ENCODE peak calls at places on chromosomes 6 and 20, in four cellular contexts. R is brain microvascular endothelial cell, C is WTC11, I is EL. S is an unnamed sample.
A peak's percentile ranks its signal among the peaks of the same experiment; 100 is the strongest.

GRCh38 chr6:44630125-44631028 is 242.9 kb downstream of the CDC5L start:
- DNase-seq in I (peak; percentile 73), C (peak; percentile 78), R (peak; percentile 53), S (peak; percentile 50)

GRCh38 chr6:15905488-15906392 is 223.1 kb upstream of the MYLIP start:
- DNase-seq in C (no peak), R (no peak), I (no peak), S (no peak)

GRCh38 chr6:26454641-26455040 is 3.1 kb upstream of the BTN2A1 start:
- DNase-seq in C (no peak), R (no peak), I (no peak), S (no peak)

GRCh38 chr6:148265058-148265457 is 77.6 kb upstream of the SASH1 start:
- DNase-seq in I (no peak), C (no peak), R (no peak), S (no peak)

GRCh38 chr6:136930528-136930927 is 8.4 kb downstream of the SLC35D3 start:
- DNase-seq in C (no peak), I (peak; percentile 12), R (no peak), S (no peak)

GRCh38 chr6:75397806-75398465 is 95.7 kb downstream of the FILIP1 start:
- DNase-seq in I (peak; percentile 75), R (no peak), C (no peak), S (no peak)

GRCh38 chr6:76861403-76861802 is 601.9 kb downstream of the HTR1B start:
- DNase-seq in R (no peak), C (peak; percentile 64), I (peak; percentile 21), S (no peak)

GRCh38 chr6:73525546-73526330 is 4.9 kb upstream of the EEF1A1 start:
- DNase-seq in R (no peak), C (no peak), I (no peak), S (no peak)

GRCh38 chr6:6564154-6564553 is 24.4 kb upstream of the LY86 start:
- DNase-seq in C (no peak), I (no peak), R (no peak), S (no peak)

GRCh38 chr20:24703284-24703610 is 233.8 kb downstream of the SYNDIG1 start:
- DNase-seq in R (no peak), C (no peak), I (no peak), S (no peak)

GRCh38 chr6:12119085-12119588 is 107.0 kb downstream of the HIVEP1 start:
- DNase-seq in C (no peak), R (no peak), I (no peak), S (no peak)

GRCh38 chr6:130928993-130929678 is 101.9 kb downstream of the SMLR1 start:
- DNase-seq in C (no peak), R (peak; percentile 63), I (peak; percentile 51), S (no peak)

GRCh38 chr6:139841794-139842215 is 467.4 kb upstream of the CITED2 start:
- DNase-seq in C (no peak), I (no peak), R (no peak), S (no peak)

GRCh38 chr20:52172392-52173047 is 19.1 kb downstream of the ZFP64 start:
- DNase-seq in I (no peak), C (no peak), R (no peak), S (no peak)

GRCh38 chr6:78615430-78615904 is 251.9 kb upstream of the IRAK1BP1 start:
- DNase-seq in C (no peak), R (no peak), I (peak; percentile 37), S (no peak)

GRCh38 chr6:147156218-147156617 is 48.0 kb upstream of the STXBP5 start:
- DNase-seq in R (no peak), I (no peak), C (no peak), S (no peak)

GRCh38 chr20:48723308-48724264 is 104.2 kb downstream of the PREX1 start:
- DNase-seq in I (no peak), C (no peak), R (peak; percentile 55), S (no peak)

GRCh38 chr6:32271427-32271826 is 47.6 kb upstream of the NOTCH4 start:
- DNase-seq in I (no peak), R (no peak), C (no peak), S (no peak)

GRCh38 chr6:53441035-53441493 is 92.3 kb upstream of the ELOVL5 start:
- DNase-seq in I (peak; percentile 22), C (no peak), R (no peak), S (no peak)

GRCh38 chr6:6803180-6803978 is 214.9 kb downstream of the LY86 start:
- DNase-seq in R (no peak), I (no peak), C (no peak), S (no peak)

GRCh38 chr6:142653710-142654274 is 291.2 kb downstream of the HIVEP2 start:
- DNase-seq in C (no peak), R (no peak), I (no peak), S (no peak)

GRCh38 chr6:30325873-30326445 is 768 bp upstream of the TRIM39 start:
- DNase-seq in R (no peak), C (peak; percentile 58), I (peak; percentile 61), S (peak; percentile 51)

GRCh38 chr6:134415681-134416080 is 97.8 kb upstream of the SGK1 start:
- DNase-seq in I (no peak), R (no peak), C (no peak), S (no peak)

GRCh38 chr20:25291432-25292133 is 43.7 kb downstream of the PYGB start:
- DNase-seq in R (no peak), C (no peak), I (no peak), S (no peak)

GRCh38 chr20:62759981-62760431 is 36.3 kb upstream of the MRGBP start:
- DNase-seq in I (no peak), C (no peak), R (no peak), S (no peak)

GRCh38 chr6:30885481-30885998 is 1.2 kb downstream of the DDR1 start:
- DNase-seq in I (no peak), C (no peak), R (peak; percentile 5), S (no peak)

GRCh38 chr20:51318058-51318960 is 224.2 kb downstream of the NFATC2 start:
- DNase-seq in C (peak; percentile 92), R (peak; percentile 41), I (peak; percentile 31), S (peak; percentile 83)

GRCh38 chr6:80622641-80623040 is 516.2 kb downstream of the BCKDHB start:
- DNase-seq in C (no peak), R (no peak), I (no peak), S (no peak)

GRCh38 chr20:62763404-62763803 is 32.9 kb upstream of the MRGBP start:
- DNase-seq in C (no peak), R (no peak), I (no peak), S (no peak)

GRCh38 chr20:12837646-12838045 is 171.1 kb upstream of the SPTLC3 start:
- DNase-seq in I (no peak), R (no peak), C (no peak), S (no peak)

GRCh38 chr6:21900730-21901129 is 307.2 kb downstream of the SOX4 start:
- DNase-seq in C (no peak), R (peak; percentile 70), I (peak; percentile 53), S (no peak)

GRCh38 chr6:23659125-23659524 is 466.9 kb upstream of the NRSN1 start:
- DNase-seq in R (peak; percentile 9), C (peak; percentile 48), I (peak; percentile 1), S (peak; percentile 2)

GRCh38 chr6:156765117-156765516 is 12.1 kb upstream of the ARID1B start:
- DNase-seq in I (no peak), R (no peak), C (no peak), S (no peak)

GRCh38 chr6:81938014-81938761 is 185.7 kb upstream of the TENT5A start:
- DNase-seq in R (peak; percentile 91), C (no peak), I (peak; percentile 96), S (no peak)

GRCh38 chr6:83341765-83342164 is 89.1 kb downstream of the ME1 start:
- DNase-seq in I (no peak), R (no peak), C (no peak), S (no peak)

GRCh38 chr6:155066371-155066770 is 71.3 kb downstream of the TIAM2 start:
- DNase-seq in I (peak; percentile 35), C (no peak), R (no peak), S (no peak)

GRCh38 chr20:43583982-43584432 is 6.7 kb upstream of the IFT52 start:
- DNase-seq in R (peak; percentile 98), C (no peak), I (peak; percentile 97), S (no peak)

GRCh38 chr6:1013656-1014430 is 298.1 kb upstream of the FOXQ1 start:
- DNase-seq in C (no peak), I (no peak), R (no peak), S (no peak)

S was measured in NT2/D1.